ENCODE peak calls at places on chromosomes 3 and 15, in six cellular contexts. P, R, X, G, I and J are unnamed samples.

GRCh38 chr3:24196526-24196925 is 251.4 kb downstream of the NR1D2 start:
- DNase-seq in P (no peak), R (no peak), X (no peak), G (no peak), I (no peak), J (no peak)

GRCh38 chr15:55282284-55282833 is 7.3 kb downstream of the RAB27A start:
- DNase-seq in P (no peak), R (no peak), X (peak; percentile 75), G (no peak), I (no peak), J (no peak)

GRCh38 chr15:36977620-36978610 is 122.4 kb downstream of the MEIS2 start:
- DNase-seq in P (no peak), R (no peak), X (no peak), G (no peak), I (peak; percentile 70), J (no peak)

GRCh38 chr3:84772841-84773240 is 185.9 kb upstream of the CADM2 start:
- DNase-seq in P (no peak), R (no peak), X (no peak), G (no peak), I (peak; percentile 3), J (no peak)

GRCh38 chr15:61064653-61065052 is 164.4 kb downstream of the RORA start:
- DNase-seq in P (no peak), R (no peak), X (no peak), G (no peak), I (no peak), J (no peak)

GRCh38 chr15:93358171-93359036 is 269.4 kb upstream of the RGMA start:
- DNase-seq in P (no peak), R (no peak), X (no peak), G (no peak), I (no peak), J (no peak)

GRCh38 chr15:91473894-91474293 is 373.8 kb downstream of the SV2B start:
- DNase-seq in P (no peak), R (no peak), X (no peak), G (no peak), I (no peak), J (no peak)

GRCh38 chr15:77440378-77440999 is 19.8 kb downstream of the HMG20A start:
- DNase-seq in P (peak; percentile 48), R (no peak), X (no peak), G (no peak), I (no peak), J (no peak)

GRCh38 chr15:77475898-77476297 is 55.2 kb downstream of the HMG20A start:
- DNase-seq in P (no peak), R (no peak), X (no peak), G (no peak), I (no peak), J (no peak)

GRCh38 chr3:108159865-108160264 is 62.4 kb downstream of the IFT57 start:
- DNase-seq in P (no peak), R (no peak), X (no peak), G (no peak), I (no peak), J (no peak)

GRCh38 chr3:146594843-146595482 is 10.2 kb downstream of the PLSCR5 start:
- DNase-seq in P (no peak), R (no peak), X (peak; percentile 16), G (no peak), I (peak; percentile 12), J (no peak)

GRCh38 chr15:90903733-90904536 is 833 bp downstream of the MAN2A2 start:
- DNase-seq in P (no peak), R (no peak), X (peak; percentile 80), G (no peak), I (peak; percentile 64), J (no peak)

GRCh38 chr15:74541494-74542191 is 623 bp downstream of the ARID3B start:
- DNase-seq in P (peak; percentile 74), R (peak; percentile 59), X (peak; percentile 85), G (peak; percentile 55), I (peak; percentile 29), J (peak; percentile 64)

GRCh38 chr3:150760431-150761200 is 2.4 kb downstream of the SIAH2 start:
- DNase-seq in P (peak; percentile 45), R (no peak), X (no peak), G (no peak), I (no peak), J (no peak)

GRCh38 chr3:107928084-107928445 is 162.8 kb downstream of the CD47 start:
- DNase-seq in P (no peak), R (no peak), X (no peak), G (no peak), I (no peak), J (peak; percentile 7)

GRCh38 chr3:55481918-55482495 is 5.1 kb downstream of the WNT5A start:
- DNase-seq in P (no peak), R (no peak), X (no peak), G (no peak), I (no peak), J (no peak)

GRCh38 chr3:185552358-185552877 is at the start of gene LIPH:
- DNase-seq in P (peak; percentile 61), R (no peak), X (peak; percentile 75), G (no peak), I (no peak), J (no peak)

GRCh38 chr3:195715583-195716266 is 5.1 kb upstream of the MUC20 start:
- DNase-seq in P (no peak), R (no peak), X (peak; percentile 55), G (no peak), I (peak; percentile 48), J (no peak)

GRCh38 chr3:129827765-129828164 is 65.7 kb downstream of the TMCC1 start:
- DNase-seq in P (peak; percentile 13), R (no peak), X (no peak), G (no peak), I (no peak), J (no peak)

GRCh38 chr3:129829640-129830039 is 63.9 kb downstream of the TMCC1 start:
- DNase-seq in P (no peak), R (no peak), X (peak; percentile 67), G (no peak), I (peak; percentile 83), J (no peak)

GRCh38 chr3:129820587-129820986 is 72.9 kb downstream of the TMCC1 start:
- DNase-seq in P (no peak), R (no peak), X (peak; percentile 30), G (no peak), I (no peak), J (no peak)

GRCh38 chr3:129822679-129823078 is 70.8 kb downstream of the TMCC1 start:
- DNase-seq in P (no peak), R (no peak), X (no peak), G (no peak), I (no peak), J (no peak)

DNA sequence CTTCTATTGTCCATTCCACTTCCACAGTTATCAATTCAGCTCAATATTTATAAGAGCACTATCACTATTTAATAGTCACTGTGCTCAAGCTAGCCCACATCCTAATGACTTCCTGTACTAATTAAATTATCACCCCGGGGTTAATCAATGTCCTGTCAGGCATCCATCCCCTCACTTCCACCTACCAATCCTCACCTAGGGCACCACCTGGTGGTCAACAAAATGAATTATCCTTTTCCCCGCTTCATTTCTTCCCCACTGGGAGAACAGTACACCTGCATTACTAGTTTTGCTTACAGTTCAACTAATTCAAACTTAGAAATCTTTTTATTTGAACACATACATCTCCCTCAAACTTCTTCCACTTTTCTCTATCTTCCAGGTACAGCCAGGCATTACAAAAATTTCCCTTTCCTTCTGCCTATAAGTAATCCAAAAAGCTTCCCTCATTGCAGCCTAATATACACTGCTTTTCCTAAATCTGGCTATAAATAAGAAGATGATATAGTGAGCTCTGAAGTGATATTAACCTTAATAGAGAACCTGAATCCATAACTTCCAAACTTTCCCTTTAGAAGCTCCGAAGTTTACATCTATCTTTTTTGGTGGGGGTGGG is 68.5 kb downstream of the TMCC1 start:
- DNase-seq in P (peak; percentile 20), R (peak; percentile 61), X (peak; percentile 64), G (no peak), I (peak; percentile 62), J (no peak)
- TF ChIP-seq TAF1 in P (no peak), R (no peak), X (no peak), G (no peak), I (no peak), J (no peak)

GRCh38 chr15:80695911-80696651 is 971 bp downstream of the ABHD17C start:
- DNase-seq in P (no peak), R (peak; percentile 52), X (no peak), G (no peak), I (peak; percentile 20), J (no peak)

GRCh38 chr15:80693682-80694623 is 1.2 kb upstream of the ABHD17C start:
- DNase-seq in P (no peak), R (no peak), X (no peak), G (no peak), I (no peak), J (no peak)

GRCh38 chr15:80697316-80697715 is 2.2 kb downstream of the ABHD17C start:
- DNase-seq in P (no peak), R (no peak), X (no peak), G (no peak), I (no peak), J (no peak)

GRCh38 chr15:80694624-80695098 is 449 bp upstream of the ABHD17C start:
- DNase-seq in P (no peak), R (peak; percentile 63), X (peak; percentile 15), G (peak; percentile 42), I (no peak), J (peak; percentile 32)

DNA sequence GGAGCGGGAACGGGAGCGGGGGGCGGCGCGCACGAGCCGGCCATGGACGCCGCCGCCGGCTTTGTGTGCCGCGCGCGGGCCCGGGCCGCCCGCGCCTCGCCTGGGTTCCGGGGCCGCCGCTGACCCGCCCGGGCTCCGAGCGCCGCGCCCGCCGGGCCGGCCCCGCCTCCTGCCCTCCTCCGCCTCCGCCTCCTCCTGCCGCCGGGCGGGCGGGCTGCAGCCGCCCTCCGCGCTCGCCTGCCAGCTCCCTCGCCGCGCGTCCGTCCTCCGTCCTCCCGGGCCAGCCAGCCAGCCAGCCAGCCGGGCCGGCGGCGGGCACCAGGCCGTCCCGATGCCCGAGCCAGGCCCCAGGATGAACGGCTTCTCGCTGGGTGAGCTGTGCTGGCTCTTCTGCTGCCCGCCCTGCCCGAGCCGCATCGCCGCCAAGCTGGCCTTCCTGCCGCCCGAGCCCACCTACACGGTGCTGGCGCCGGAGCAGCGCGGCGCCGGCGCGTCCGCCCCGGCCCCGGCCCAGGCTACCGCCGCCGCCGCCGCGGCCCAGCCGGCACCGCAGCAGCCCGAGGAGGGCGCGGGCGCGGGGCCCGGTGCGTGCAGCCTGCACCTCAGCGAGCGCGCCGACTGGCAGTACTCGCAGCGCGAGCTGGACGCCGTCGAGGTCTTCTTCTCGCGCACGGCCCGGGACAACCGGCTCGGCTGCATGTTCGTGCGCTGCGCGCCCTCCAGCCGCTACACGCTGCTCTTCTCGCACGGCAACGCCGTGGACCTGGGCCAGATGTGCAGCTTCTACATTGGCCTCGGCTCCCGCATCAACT is at the start of gene ABHD17C:
- DNase-seq in P (no peak), R (peak; percentile 81), X (peak; percentile 49), G (peak; percentile 70), I (peak; percentile 9), J (peak; percentile 63)
- TF ChIP-seq POLR2A in P (no peak), R (peak; percentile 41), X (no peak), G (no peak), I (no peak), J (no peak)

DNA sequence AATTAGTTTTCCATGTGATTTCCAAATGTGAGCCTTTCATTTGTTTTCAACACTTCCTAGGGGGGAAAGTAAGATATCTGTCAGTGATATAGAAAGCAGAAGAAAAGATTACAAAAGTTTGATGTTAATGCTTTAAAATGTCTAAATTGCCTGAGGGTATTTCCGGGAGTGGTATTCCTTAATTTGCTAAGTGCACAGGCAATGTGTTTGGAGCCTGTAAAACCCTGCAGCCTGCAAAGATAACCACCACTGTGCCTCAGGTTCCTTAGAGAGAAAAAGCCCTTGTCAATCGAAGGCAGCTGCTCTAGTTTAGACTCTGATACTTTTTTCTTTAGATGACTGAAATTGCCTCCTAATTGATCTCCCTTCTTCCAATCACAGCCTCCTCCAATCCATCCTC is 154.9 kb downstream of the SSR3 start:
- DNase-seq in P (no peak), R (no peak), X (no peak), G (no peak), I (no peak), J (no peak)
- TF ChIP-seq POLR2AphosphoS5 in P (no peak), R (no peak), X (no peak), G (no peak), I (no peak), J (no peak)

GRCh38 chr3:56980798-56981390 is 79.6 kb upstream of the SPATA12 start:
- DNase-seq in P (no peak), R (no peak), X (peak; percentile 26), G (no peak), I (no peak), J (no peak)
- TF ChIP-seq TAF1 in P (no peak), R (no peak), X (no peak), G (no peak), I (no peak), J (no peak)